ENCODE peak calls at places on chromosomes 2 and 18, in six cellular contexts. T is IMR-90, M is body of pancreas, J is PC-3, P is tibial artery, X is uterus. I is an unnamed sample. For H3K9me3, the result is how much of the 10 kb centered on the place peaks cover.

GRCh38 chr2:239878686-239879085 is 146.5 kb downstream of the NDUFA10 start:
- DNase-seq in P (no peak), J (no peak), T (no peak), M (no peak), X (no peak), I (no peak)

GRCh38 chr2:113700186-113700841 is 56.1 kb downstream of the SLC35F5 start:
- DNase-seq in M (no peak), X (no peak), J (no peak), T (peak), P (no peak), I (peak)

GRCh38 chr2:237581751-237582746 is 8.5 kb downstream of the RAB17 start:
- DNase-seq in J (no peak), P (peak), M (peak), T (peak), X (peak), I (no peak)

GRCh38 chr18:23154823-23155517 is 19.7 kb downstream of the CABLES1 start:
- DNase-seq in J (peak), T (no peak), X (no peak), M (no peak), P (no peak), I (no peak)

GRCh38 chr18:54241483-54241882 is 17.0 kb upstream of the MBD2 start:
- DNase-seq in T (no peak), X (no peak), P (no peak), J (no peak), M (no peak), I (no peak)

GRCh38 chr18:12703714-12704113 is 872 bp downstream of the PSMG2 start:
- DNase-seq in M (no peak), J (peak), T (peak), X (no peak), P (no peak), I (no peak)

GRCh38 chr2:10331033-10331701 is 28.5 kb downstream of the HPCAL1 start:
- DNase-seq in X (peak), T (no peak), P (peak), J (peak), M (no peak), I (peak)

GRCh38 chr2:169718930-169719504 is 14.6 kb upstream of the KLHL23 start:
- DNase-seq in X (no peak), M (no peak), J (no peak), P (no peak), T (no peak), I (no peak)

GRCh38 chr2:239212121-239212520 is 188.7 kb downstream of the HDAC4 start:
- DNase-seq in T (no peak), M (no peak), J (no peak), X (no peak), P (no peak), I (no peak)

GRCh38 chr2:236622201-236622600 is 52.6 kb downstream of the ACKR3 start:
- DNase-seq in M (no peak), X (no peak), T (no peak), P (no peak), J (no peak), I (no peak)

GRCh38 chr2:191758420-191759199 is 80.7 kb downstream of the NABP1 start:
- DNase-seq in J (peak), P (peak), T (peak), X (no peak), M (peak), I (peak)

GRCh38 chr2:216596234-216596985 is 36.8 kb upstream of the IGFBP2 start:
- DNase-seq in J (peak), X (peak), T (peak), M (no peak), P (no peak), I (no peak)

GRCh38 chr2:140457483-140457882 is 1673.3 kb downstream of the LRP1B start:
- DNase-seq in P (no peak), T (no peak), J (no peak), X (no peak), M (no peak), I (no peak)

GRCh38 chr2:176844461-176844860 is 368.1 kb upstream of the HNRNPA3 start:
- DNase-seq in J (no peak), P (no peak), X (no peak), M (no peak), T (no peak), I (no peak)
- H3K9me3 ChIP-seq in J (under half), P (under half), X (under half), M (under half), T (under half), I (under half)

DNA sequence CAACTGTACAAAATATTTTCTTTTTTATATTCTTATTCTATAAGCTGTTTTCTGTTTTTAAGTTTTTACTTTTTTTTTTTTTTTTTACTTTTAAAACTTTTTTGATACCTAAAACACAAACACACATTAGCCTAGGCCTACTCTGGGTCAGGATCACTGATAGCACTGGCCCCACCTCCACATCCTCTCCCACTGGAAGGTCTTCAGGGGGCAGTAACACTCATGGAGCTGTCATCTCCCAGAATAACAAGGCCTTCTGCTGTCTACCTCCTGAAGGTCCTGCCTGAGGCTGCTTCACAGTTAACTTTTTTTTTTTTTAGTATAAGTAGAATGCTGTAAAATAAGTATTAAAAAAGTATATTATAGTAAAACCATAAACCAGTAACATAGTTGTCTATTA is 415.1 kb downstream of the PTPRM start:
- DNase-seq in M (no peak), T (peak), J (no peak), P (no peak), X (no peak), I (no peak)
- H3K9me3 ChIP-seq in M (under half), T (under half), J (under half), P (under half), X (under half), I (under half)

GRCh38 chr18:35278085-35278484 is 11.9 kb downstream of the ZSCAN30 start:
- DNase-seq in M (no peak), X (no peak), P (no peak), J (no peak), T (no peak), I (no peak)

GRCh38 chr18:35277633-35278032 is 12.4 kb downstream of the ZSCAN30 start:
- DNase-seq in P (no peak), M (no peak), J (no peak), T (no peak), X (no peak), I (no peak)

GRCh38 chr18:35282353-35282752 is 7.7 kb downstream of the ZSCAN30 start:
- DNase-seq in M (no peak), P (no peak), T (peak), J (peak), X (no peak), I (no peak)

GRCh38 chr18:35276276-35276675 is 13.8 kb downstream of the ZSCAN30 start:
- DNase-seq in M (no peak), X (no peak), J (no peak), P (no peak), T (no peak), I (no peak)

GRCh38 chr18:35278969-35279368 is 11.1 kb downstream of the ZSCAN30 start:
- DNase-seq in P (no peak), T (no peak), M (no peak), X (no peak), J (no peak), I (no peak)
- H3K9me3 ChIP-seq in P (under half), T (under half), M (under half), X (under half), J (under half), I (under half)

GRCh38 chr2:14454102-14454676 is 178.3 kb upstream of the LRATD1 start:
- DNase-seq in T (no peak), X (no peak), M (no peak), J (no peak), P (no peak), I (no peak)
- H3K9me3 ChIP-seq in T (under half), X (under half), M (under half), J (under half), P (under half), I (under half)

GRCh38 chr2:205764502-205764815 is 82.2 kb downstream of the NRP2 start:
- DNase-seq in P (no peak), J (no peak), M (no peak), T (no peak), X (no peak), I (no peak)
- H3K9me3 ChIP-seq in P (under half), J (under half), M (under half), T (under half), X (under half), I (under half)

GRCh38 chr2:212864186-212864585 is 287.2 kb downstream of the IKZF2 start:
- DNase-seq in T (no peak), J (no peak), M (no peak), P (no peak), X (no peak), I (no peak)

GRCh38 chr2:212858496-212858895 is 292.9 kb downstream of the IKZF2 start:
- DNase-seq in P (no peak), X (no peak), T (no peak), J (no peak), M (no peak), I (no peak)

GRCh38 chr2:212863185-212863588 is 288.2 kb downstream of the IKZF2 start:
- DNase-seq in T (no peak), J (peak), M (no peak), X (no peak), P (no peak), I (peak)
- H3K9me3 ChIP-seq in T (under half), J (under half), M (under half), X (under half), P (under half), I (under half)

GRCh38 chr2:51535763-51536162 is 503.8 kb upstream of the NRXN1 start:
- DNase-seq in T (no peak), X (no peak), J (no peak), M (no peak), P (no peak), I (no peak)

GRCh38 chr2:51534176-51534575 is 502.2 kb upstream of the NRXN1 start:
- DNase-seq in P (no peak), X (no peak), M (no peak), T (no peak), J (no peak), I (no peak)
- H3K9me3 ChIP-seq in P (under half), X (under half), M (under half), T (under half), J (under half), I (under half)

I was measured in mucosa of descending colon.